ENCODE peak calls at places on chromosomes 7 and 10, in five cellular contexts. H is stomach, A is NB4, R is fibroblast of mammary gland, T is sigmoid colon. L is an unnamed sample.

GRCh38 chr10:97179311-97179710 is 6.4 kb downstream of the SLIT1 start:
- DNase-seq in A (no peak), T (no peak), H (no peak), R (no peak), L (no peak)

GRCh38 chr7:14332155-14332554 is 342.7 kb upstream of the ETV1 start:
- DNase-seq in H (no peak), R (peak; percentile 11), T (no peak), A (no peak), L (no peak)

GRCh38 chr7:47949703-47950102 is 1.4 kb upstream of the PKD1L1 start:
- DNase-seq in H (no peak), T (no peak), A (no peak), R (no peak), L (no peak)

GRCh38 chr10:126243976-126244375 is 144.3 kb downstream of the ADAM12 start:
- DNase-seq in A (no peak), R (peak; percentile 98), H (no peak), T (no peak), L (no peak)

GRCh38 chr10:92240289-92241157 is 50.4 kb downstream of the CPEB3 start:
- DNase-seq in A (peak; percentile 93), H (peak; percentile 70), T (peak; percentile 81), R (peak; percentile 64), L (peak; percentile 33)

GRCh38 chr7:14836571-14837189 is 65.9 kb downstream of the DGKB start:
- DNase-seq in T (peak; percentile 64), H (no peak), R (peak; percentile 79), A (no peak), L (no peak)

GRCh38 chr10:118955531-118956252 is 73.8 kb upstream of the NANOS1 start:
- DNase-seq in T (no peak), R (no peak), H (peak; percentile 17), A (peak; percentile 36), L (no peak)

GRCh38 chr7:2097492-2097891 is 135.3 kb downstream of the MAD1L1 start:
- DNase-seq in H (no peak), T (no peak), R (no peak), A (no peak), L (no peak)

GRCh38 chr10:73648975-73649829 is 6.6 kb downstream of the SYNPO2L start:
- DNase-seq in T (no peak), H (no peak), R (no peak), A (no peak), L (no peak)

GRCh38 chr7:73369009-73369408 is 41.0 kb downstream of the FKBP6 start:
- DNase-seq in A (no peak), R (no peak), H (no peak), T (no peak), L (no peak)

GRCh38 chr10:49552277-49552676 is 13.4 kb upstream of the ERCC6 start:
- DNase-seq in R (peak; percentile 35), T (no peak), A (no peak), H (no peak), L (no peak)

GRCh38 chr10:71611131-71611530 is 108.4 kb downstream of the C10orf105 start:
- DNase-seq in R (no peak), H (no peak), T (no peak), A (no peak), L (no peak)

GRCh38 chr7:100506356-100506930 is 22.7 kb downstream of the NYAP1 start:
- DNase-seq in T (no peak), A (no peak), R (no peak), H (no peak), L (no peak)

GRCh38 chr7:50393076-50393475 is 57.1 kb downstream of the FIGNL1 start:
- DNase-seq in R (no peak), H (no peak), A (no peak), T (no peak), L (no peak)
- H3K4me3 ChIP-seq in R (no peak overlapping the region), H (no peak overlapping the region), A (no peak overlapping the region), T (no peak overlapping the region), L (peak overlapping the region; percentile 68)

GRCh38 chr10:132320776-132321469 is 11.1 kb upstream of the LRRC27 start:
- DNase-seq in R (no peak), T (no peak), A (no peak), H (no peak), L (no peak)
- H3K4me3 ChIP-seq in R (no peak overlapping the region), T (no peak overlapping the region), A (peak overlapping the region; percentile 12), H (no peak overlapping the region), L (no peak overlapping the region)

GRCh38 chr7:6198687-6199595 is 73.5 kb downstream of the CYTH3 start:
- DNase-seq in T (no peak), H (no peak), R (no peak), A (no peak), L (no peak)
- H3K4me3 ChIP-seq in T (no peak overlapping the region), H (no peak overlapping the region), R (no peak overlapping the region), A (no peak overlapping the region), L (no peak overlapping the region)

GRCh38 chr7:138002096-138002827 is 376 bp upstream of the CREB3L2 start:
- DNase-seq in A (peak; percentile 100), H (peak; percentile 99), R (peak; percentile 100), T (peak; percentile 100), L (peak; percentile 99)

GRCh38 chr7:138002828-138003189 is 923 bp upstream of the CREB3L2 start:
- DNase-seq in R (no peak), T (no peak), H (no peak), A (no peak), L (no peak)

GRCh38 chr7:138000081-138000701 is 1.7 kb downstream of the CREB3L2 start:
- DNase-seq in A (peak; percentile 82), H (peak; percentile 33), R (peak; percentile 98), T (peak; percentile 83), L (no peak)

GRCh38 chr7:137999496-138000080 is 2.3 kb downstream of the CREB3L2 start:
- DNase-seq in T (no peak), R (peak; percentile 31), A (no peak), H (no peak), L (no peak)

DNA sequence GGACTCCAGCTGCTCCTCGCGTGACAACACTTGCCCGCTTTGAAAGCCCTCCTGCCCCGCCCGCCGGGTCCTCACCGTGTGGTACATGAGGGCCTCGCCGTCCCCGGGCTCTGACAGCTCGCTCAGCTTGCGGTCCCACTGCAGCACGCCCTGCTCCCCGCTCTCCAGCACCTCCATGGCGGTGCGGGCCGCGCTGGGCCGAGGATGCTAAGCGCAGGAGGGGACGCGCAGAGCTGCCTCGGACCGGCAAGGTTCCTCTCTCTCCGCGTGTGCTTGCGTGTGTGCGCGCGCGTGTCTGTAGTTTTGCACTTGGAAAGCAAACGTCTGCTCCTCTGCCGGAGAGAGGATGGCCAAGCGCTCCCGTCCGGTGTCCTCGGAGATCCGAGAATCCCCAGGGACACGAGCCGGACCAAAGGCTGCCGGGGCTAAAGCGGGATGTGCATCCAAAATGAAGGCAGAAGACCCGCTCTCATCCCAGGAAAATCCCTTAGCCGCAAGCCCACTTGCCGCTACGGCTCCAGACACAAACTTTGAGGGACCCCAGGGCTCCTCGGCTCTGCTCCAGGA is at the start of gene CREB3L2:
- DNase-seq in R (peak; percentile 47), H (peak; percentile 67), A (peak; percentile 89), T (no peak), L (peak; percentile 63)
- H3K4me3 ChIP-seq in R (peak within 1 kb of the TSS; percentile 93), H (peak within 1 kb of the TSS; percentile 90), A (peak within 1 kb of the TSS; percentile 73), T (peak within 1 kb of the TSS; percentile 78), L (peak within 1 kb of the TSS; percentile 91)

GRCh38 chr7:26988975-26989374 is 106.8 kb downstream of the HOXA1 start:
- DNase-seq in H (no peak), R (no peak), T (no peak), A (no peak), L (no peak)
- H3K4me3 ChIP-seq in H (no peak overlapping the region), R (no peak overlapping the region), T (no peak overlapping the region), A (no peak overlapping the region), L (no peak overlapping the region)

L was measured in CD4-positive, CD25-positive, alpha-beta regulatory T cell.